ENCODE peak calls at places on chromosomes 16 and 17, in five cellular contexts. One of them, this sample, is unnamed.

GRCh38 chr17:55063857-55064485 is 95.4 kb downstream of the STXBP4 start:
- DNase-seq in vagina: no peak
- DNase-seq in fibroblast of mammary gland: no peak
- DNase-seq in astrocyte of the spinal cord: no peak
- DNase-seq in heart left ventricle: no peak
- DNase-seq in this sample: no peak

GRCh38 chr16:75380870-75381269 is 52.4 kb downstream of the CFDP1 start:
- DNase-seq in astrocyte of the spinal cord: no peak
- DNase-seq in vagina: no peak
- DNase-seq in heart left ventricle: no peak
- DNase-seq in fibroblast of mammary gland: no peak
- DNase-seq in this sample: no peak

GRCh38 chr16:89749637-89750036 is 28.3 kb downstream of the ZNF276 start:
- DNase-seq in heart left ventricle: no peak
- DNase-seq in astrocyte of the spinal cord: no peak
- DNase-seq in vagina: no peak
- DNase-seq in fibroblast of mammary gland: no peak
- DNase-seq in this sample: peak; percentile 85

GRCh38 chr16:66908116-66908515 is 10.6 kb downstream of the CDH16 start:
- DNase-seq in fibroblast of mammary gland: no peak
- DNase-seq in heart left ventricle: no peak
- DNase-seq in astrocyte of the spinal cord: no peak
- DNase-seq in vagina: no peak
- DNase-seq in this sample: peak; percentile 43

GRCh38 chr16:14602443-14602963 is 27.6 kb downstream of the PARN start:
- DNase-seq in fibroblast of mammary gland: no peak
- DNase-seq in heart left ventricle: no peak
- DNase-seq in astrocyte of the spinal cord: no peak
- DNase-seq in vagina: no peak
- DNase-seq in this sample: no peak

GRCh38 chr17:35752471-35752870 is 568 bp downstream of the GAS2L2 start:
- DNase-seq in heart left ventricle: no peak
- DNase-seq in astrocyte of the spinal cord: no peak
- DNase-seq in vagina: no peak
- DNase-seq in fibroblast of mammary gland: no peak
- DNase-seq in this sample: no peak

GRCh38 chr17:41786227-41787020 is at the start of gene JUP:
- DNase-seq in astrocyte of the spinal cord: peak; percentile 100
- DNase-seq in fibroblast of mammary gland: peak; percentile 96
- DNase-seq in vagina: no peak
- DNase-seq in heart left ventricle: peak; percentile 99
- DNase-seq in this sample: peak; percentile 98

GRCh38 chr17:66649818-66650489 is 185.0 kb upstream of the CACNG5 start:
- DNase-seq in fibroblast of mammary gland: no peak
- DNase-seq in vagina: no peak
- DNase-seq in astrocyte of the spinal cord: no peak
- DNase-seq in heart left ventricle: no peak
- DNase-seq in this sample: no peak

GRCh38 chr16:57184890-57185445 is 871 bp downstream of the PSME3IP1 start:
- DNase-seq in fibroblast of mammary gland: no peak
- DNase-seq in heart left ventricle: no peak
- DNase-seq in vagina: no peak
- DNase-seq in astrocyte of the spinal cord: no peak
- DNase-seq in this sample: no peak

GRCh38 chr16:79159650-79160049 is 440.9 kb downstream of the MAF start:
- DNase-seq in fibroblast of mammary gland: no peak
- DNase-seq in vagina: no peak
- DNase-seq in astrocyte of the spinal cord: no peak
- DNase-seq in heart left ventricle: no peak
- DNase-seq in this sample: no peak

GRCh38 chr17:80758793-80759673 is 214.4 kb downstream of the RPTOR start:
- DNase-seq in vagina: no peak
- DNase-seq in heart left ventricle: no peak
- DNase-seq in fibroblast of mammary gland: peak; percentile 47
- DNase-seq in astrocyte of the spinal cord: no peak
- DNase-seq in this sample: no peak

GRCh38 chr16:49745434-49745833 is 110.5 kb downstream of the ZNF423 start:
- DNase-seq in fibroblast of mammary gland: no peak
- DNase-seq in vagina: no peak
- DNase-seq in astrocyte of the spinal cord: no peak
- DNase-seq in heart left ventricle: no peak
- DNase-seq in this sample: no peak

GRCh38 chr17:63033142-63033541 is 67.1 kb downstream of the TANC2 start:
- DNase-seq in heart left ventricle: no peak
- DNase-seq in fibroblast of mammary gland: no peak
- DNase-seq in vagina: no peak
- DNase-seq in astrocyte of the spinal cord: no peak
- DNase-seq in this sample: no peak

GRCh38 chr17:4914009-4914408 is 11.1 kb upstream of the CHRNE start:
- DNase-seq in heart left ventricle: no peak
- DNase-seq in fibroblast of mammary gland: no peak
- DNase-seq in vagina: no peak
- DNase-seq in astrocyte of the spinal cord: no peak
- DNase-seq in this sample: no peak

GRCh38 chr17:18280766-18281165 is 20.3 kb downstream of the MIEF2 start:
- DNase-seq in heart left ventricle: no peak
- DNase-seq in astrocyte of the spinal cord: no peak
- DNase-seq in fibroblast of mammary gland: no peak
- DNase-seq in vagina: no peak
- DNase-seq in this sample: no peak

GRCh38 chr17:27575100-27575911 is 55.7 kb upstream of the LGALS9 start:
- DNase-seq in vagina: no peak
- DNase-seq in heart left ventricle: no peak
- DNase-seq in fibroblast of mammary gland: no peak
- DNase-seq in astrocyte of the spinal cord: no peak
- DNase-seq in this sample: no peak

GRCh38 chr16:82071421-82071820 is 36.4 kb downstream of the HSD17B2 start:
- DNase-seq in astrocyte of the spinal cord: no peak
- DNase-seq in heart left ventricle: no peak
- DNase-seq in fibroblast of mammary gland: no peak
- DNase-seq in vagina: no peak
- DNase-seq in this sample: no peak
- H3K4me3 ChIP-seq in astrocyte of the spinal cord: no peak overlapping the region
- H3K4me3 ChIP-seq in heart left ventricle: no peak overlapping the region
- H3K4me3 ChIP-seq in fibroblast of mammary gland: no peak overlapping the region
- H3K4me3 ChIP-seq in vagina: no peak overlapping the region
- H3K4me3 ChIP-seq in this sample: no peak overlapping the region

GRCh38 chr17:40730974-40731373 is 24.2 kb downstream of the KRT25 start:
- DNase-seq in fibroblast of mammary gland: no peak
- DNase-seq in heart left ventricle: no peak
- DNase-seq in astrocyte of the spinal cord: no peak
- DNase-seq in vagina: no peak
- DNase-seq in this sample: no peak

GRCh38 chr17:40722146-40722720 is 18.7 kb upstream of the KRT24 start:
- DNase-seq in heart left ventricle: no peak
- DNase-seq in astrocyte of the spinal cord: no peak
- DNase-seq in fibroblast of mammary gland: no peak
- DNase-seq in vagina: no peak
- DNase-seq in this sample: no peak

GRCh38 chr17:40726919-40727318 is 23.4 kb upstream of the KRT24 start:
- DNase-seq in astrocyte of the spinal cord: peak; percentile 7
- DNase-seq in fibroblast of mammary gland: peak; percentile 25
- DNase-seq in vagina: no peak
- DNase-seq in heart left ventricle: no peak
- DNase-seq in this sample: no peak

GRCh38 chr17:40724656-40725055 is 21.1 kb upstream of the KRT24 start:
- DNase-seq in fibroblast of mammary gland: peak; percentile 25
- DNase-seq in heart left ventricle: no peak
- DNase-seq in vagina: no peak
- DNase-seq in astrocyte of the spinal cord: no peak
- DNase-seq in this sample: no peak

DNA sequence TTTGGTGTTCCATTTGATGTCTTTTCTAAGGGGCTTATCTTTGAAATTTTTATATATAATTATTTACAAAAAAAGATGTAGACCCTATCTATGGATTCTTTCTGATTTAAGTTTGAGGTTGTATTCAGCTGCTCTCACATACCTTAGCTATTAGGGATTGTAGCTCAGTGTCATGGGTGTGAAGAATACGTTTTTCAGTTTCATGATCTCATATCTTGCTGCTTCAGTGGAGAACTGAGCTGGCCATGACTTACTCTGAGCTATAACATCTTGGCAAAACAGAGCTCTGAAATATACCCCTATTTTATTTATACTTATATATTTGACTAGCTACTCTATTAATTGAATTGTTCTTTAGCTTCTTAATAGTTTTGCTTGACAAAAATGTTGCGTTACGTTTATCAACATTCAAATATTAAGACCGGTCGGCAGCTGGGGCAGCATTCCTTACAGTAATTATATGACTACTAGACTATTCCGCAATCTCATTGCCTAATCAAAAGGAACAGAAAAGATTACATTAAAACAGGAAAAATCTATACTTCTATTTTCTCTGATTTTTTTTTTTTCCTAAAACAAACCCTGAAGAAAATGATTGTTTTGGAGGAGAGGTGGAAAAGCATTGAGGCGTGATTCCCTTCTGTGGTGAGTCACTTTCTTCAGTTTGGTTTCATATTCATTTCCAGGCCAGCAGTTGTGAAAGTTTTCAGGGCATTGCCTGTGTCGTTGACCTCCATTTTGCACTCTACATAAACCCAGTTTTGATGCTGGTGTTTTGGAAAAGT is 24.1 kb upstream of the KRT24 start:
- DNase-seq in astrocyte of the spinal cord: peak; percentile 76
- DNase-seq in heart left ventricle: no peak
- DNase-seq in vagina: no peak
- DNase-seq in fibroblast of mammary gland: peak; percentile 32
- DNase-seq in this sample: no peak
- H3K4me3 ChIP-seq in astrocyte of the spinal cord: no peak overlapping the region
- H3K4me3 ChIP-seq in heart left ventricle: no peak overlapping the region
- H3K4me3 ChIP-seq in vagina: no peak overlapping the region
- H3K4me3 ChIP-seq in fibroblast of mammary gland: no peak overlapping the region
- H3K4me3 ChIP-seq in this sample: no peak overlapping the region

GRCh38 chr17:69060835-69061234 is at the start of gene ABCA9:
- DNase-seq in vagina: no peak
- DNase-seq in heart left ventricle: peak; percentile 23
- DNase-seq in astrocyte of the spinal cord: peak; percentile 87
- DNase-seq in fibroblast of mammary gland: peak; percentile 95
- DNase-seq in this sample: no peak

GRCh38 chr17:69058165-69058564 is 2.6 kb downstream of the ABCA9 start:
- DNase-seq in heart left ventricle: no peak
- DNase-seq in fibroblast of mammary gland: peak; percentile 22
- DNase-seq in astrocyte of the spinal cord: no peak
- DNase-seq in vagina: no peak
- DNase-seq in this sample: no peak

GRCh38 chr17:69057280-69057679 is 3.4 kb downstream of the ABCA9 start:
- DNase-seq in vagina: no peak
- DNase-seq in astrocyte of the spinal cord: no peak
- DNase-seq in fibroblast of mammary gland: no peak
- DNase-seq in heart left ventricle: no peak
- DNase-seq in this sample: no peak

GRCh38 chr17:69061901-69062556 is 1.3 kb upstream of the ABCA9 start:
- DNase-seq in vagina: no peak
- DNase-seq in fibroblast of mammary gland: peak; percentile 48
- DNase-seq in heart left ventricle: no peak
- DNase-seq in astrocyte of the spinal cord: no peak
- DNase-seq in this sample: no peak

DNA sequence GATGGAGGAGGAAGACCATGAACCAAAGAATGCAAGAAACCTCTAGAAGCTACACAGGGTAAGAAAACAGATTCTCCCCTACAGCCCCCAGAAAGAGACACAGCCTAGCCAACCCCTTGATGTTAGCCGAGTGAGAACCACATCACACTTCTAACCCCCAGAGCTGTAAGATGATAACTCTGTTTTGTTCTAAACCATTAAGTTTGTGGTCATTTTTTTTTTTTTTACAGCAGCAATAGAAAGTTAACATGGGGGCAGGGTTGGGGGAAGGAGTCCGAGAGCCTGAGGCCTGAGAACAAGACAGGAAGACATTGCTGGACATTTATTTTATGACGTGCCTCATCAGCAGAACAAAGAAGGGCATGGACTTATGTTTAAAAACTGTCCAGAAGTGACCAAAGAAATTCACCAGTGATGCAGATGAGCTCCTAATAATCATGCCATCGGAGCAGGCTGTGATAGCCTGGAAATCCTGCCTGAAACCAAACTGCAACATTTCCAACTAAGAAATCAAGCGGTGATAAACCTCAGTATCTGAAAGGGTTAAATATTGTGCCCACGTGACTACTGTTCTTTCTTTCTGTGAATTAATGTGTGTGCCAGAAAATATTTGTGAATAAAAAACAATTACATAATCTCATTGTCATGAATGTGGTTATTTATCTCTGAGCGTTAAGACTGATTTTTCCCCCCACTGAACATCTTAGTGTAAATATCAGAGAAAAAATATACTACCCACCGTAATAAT is 1.1 kb downstream of the ABCA9 start:
- DNase-seq in fibroblast of mammary gland: peak; percentile 43
- DNase-seq in astrocyte of the spinal cord: peak; percentile 59
- DNase-seq in vagina: no peak
- DNase-seq in heart left ventricle: no peak
- DNase-seq in this sample: no peak
- H3K4me3 ChIP-seq in fibroblast of mammary gland: peak overlapping the region; percentile 24
- H3K4me3 ChIP-seq in astrocyte of the spinal cord: peak overlapping the region; percentile 6
- H3K4me3 ChIP-seq in vagina: no peak overlapping the region
- H3K4me3 ChIP-seq in heart left ventricle: peak overlapping the region; percentile 3
- H3K4me3 ChIP-seq in this sample: no peak overlapping the region

GRCh38 chr16:8950580-8951077 is 13.1 kb downstream of the USP7 start:
- DNase-seq in fibroblast of mammary gland: peak; percentile 38
- DNase-seq in vagina: no peak
- DNase-seq in heart left ventricle: no peak
- DNase-seq in astrocyte of the spinal cord: peak; percentile 48
- DNase-seq in this sample: no peak
- H3K4me3 ChIP-seq in fibroblast of mammary gland: no peak overlapping the region
- H3K4me3 ChIP-seq in vagina: no peak overlapping the region
- H3K4me3 ChIP-seq in heart left ventricle: no peak overlapping the region
- H3K4me3 ChIP-seq in astrocyte of the spinal cord: no peak overlapping the region
- H3K4me3 ChIP-seq in this sample: no peak overlapping the region

DNA sequence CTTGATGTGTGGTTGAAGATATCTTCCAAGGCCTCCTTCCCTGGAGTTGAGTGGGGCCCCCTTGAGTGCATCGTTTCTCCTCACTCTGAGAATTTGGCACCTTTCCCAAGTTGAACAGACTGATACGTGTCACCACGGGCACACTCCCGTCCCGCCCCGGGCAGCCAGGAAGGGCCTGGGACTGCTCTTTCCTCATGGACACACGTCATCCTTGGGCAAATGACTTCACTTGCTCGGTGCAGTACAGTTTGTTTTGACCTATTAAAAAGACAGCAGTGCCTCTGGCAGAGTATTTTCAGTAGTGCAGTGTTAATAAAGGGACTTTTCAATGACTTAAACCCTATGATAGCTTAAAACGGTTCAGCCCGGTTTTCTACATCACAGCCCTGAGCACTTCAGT is 59.9 kb downstream of the SEC14L1 start:
- DNase-seq in vagina: no peak
- DNase-seq in astrocyte of the spinal cord: no peak
- DNase-seq in heart left ventricle: no peak
- DNase-seq in fibroblast of mammary gland: peak; percentile 18
- DNase-seq in this sample: no peak
- H3K4me3 ChIP-seq in vagina: no peak overlapping the region
- H3K4me3 ChIP-seq in astrocyte of the spinal cord: no peak overlapping the region
- H3K4me3 ChIP-seq in heart left ventricle: no peak overlapping the region
- H3K4me3 ChIP-seq in fibroblast of mammary gland: no peak overlapping the region
- H3K4me3 ChIP-seq in this sample: no peak overlapping the region